ENCODE peak calls at places on chromosome 1, in five cellular contexts. L is astrocyte; M is dorsolateral prefrontal cortex; P is CD8-positive, alpha-beta memory T cell; Q is GM23248. O is an unnamed sample.

GRCh38 chr1:6917067-6917466 is 131.8 kb downstream of the CAMTA1 start:
- DNase-seq in L (no peak), M (no peak), P (no peak), Q (no peak), O (no peak)

GRCh38 chr1:241605146-241605805 is 34.9 kb downstream of the CHML start:
- DNase-seq in L (no peak), M (no peak), P (no peak), Q (no peak), O (no peak)

GRCh38 chr1:190207733-190208132 is 269.9 kb downstream of the BRINP3 start:
- DNase-seq in L (no peak), M (no peak), P (no peak), Q (no peak), O (no peak)

GRCh38 chr1:53343831-53344668 is 16.2 kb upstream of the LRP8 start:
- DNase-seq in L (no peak), M (no peak), P (no peak), Q (peak; percentile 26), O (no peak)

GRCh38 chr1:84365225-84366221 is 32.8 kb upstream of the DNASE2B start:
- DNase-seq in L (peak; percentile 99), M (no peak), P (no peak), Q (peak; percentile 95), O (no peak)

GRCh38 chr1:43776043-43776761 is 68.9 kb downstream of the ST3GAL3 start:
- DNase-seq in L (peak; percentile 63), M (no peak), P (no peak), Q (peak; percentile 86), O (no peak)

GRCh38 chr1:230368363-230368762 is 57.8 kb downstream of the PGBD5 start:
- DNase-seq in L (no peak), M (no peak), P (no peak), Q (peak; percentile 78), O (no peak)

GRCh38 chr1:55211909-55212308 is 3.3 kb downstream of the USP24 start:
- DNase-seq in L (no peak), M (no peak), P (no peak), Q (no peak), O (no peak)

GRCh38 chr1:59565611-59566410 is 248.9 kb upstream of the HOOK1 start:
- DNase-seq in L (peak; percentile 77), M (no peak), P (no peak), Q (peak; percentile 93), O (no peak)

GRCh38 chr1:214216031-214216430 is 64.9 kb upstream of the SMYD2 start:
- DNase-seq in L (no peak), M (no peak), P (no peak), Q (no peak), O (no peak)

GRCh38 chr1:214215583-214215982 is 65.4 kb upstream of the SMYD2 start:
- DNase-seq in L (no peak), M (no peak), P (no peak), Q (peak; percentile 2), O (no peak)

GRCh38 chr1:214214851-214215250 is 66.1 kb upstream of the SMYD2 start:
- DNase-seq in L (no peak), M (no peak), P (no peak), Q (no peak), O (no peak)

GRCh38 chr1:214219916-214220315 is 61.0 kb upstream of the SMYD2 start:
- DNase-seq in L (no peak), M (no peak), P (no peak), Q (peak; percentile 9), O (no peak)

DNA sequence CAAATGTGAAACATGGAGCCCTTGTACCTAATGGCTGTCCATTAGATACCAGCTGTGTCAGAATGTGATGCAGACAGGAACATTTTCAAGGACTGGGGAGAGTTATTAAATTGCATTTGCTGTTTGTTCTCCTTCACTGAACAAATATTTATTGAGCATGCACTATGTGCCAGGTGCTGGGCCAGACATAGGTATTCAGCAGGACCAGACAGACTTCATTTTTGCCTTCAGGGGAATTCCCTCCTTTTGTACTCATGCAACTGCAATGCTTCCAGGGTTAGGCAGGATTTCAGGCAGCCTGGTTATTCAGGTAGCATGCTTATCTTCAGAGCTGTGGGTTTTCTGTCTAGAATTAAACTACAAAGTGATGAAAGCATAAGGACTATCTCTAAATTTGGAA is 64.2 kb upstream of the SMYD2 start:
- DNase-seq in L (no peak), M (no peak), P (no peak), Q (no peak), O (no peak)
- H3K27ac ChIP-seq in L (no peak overlapping the region), M (no peak overlapping the region), P (no peak overlapping the region), Q (no peak overlapping the region), O (no peak overlapping the region)

GRCh38 chr1:234842726-234843641 is 233.0 kb upstream of the IRF2BP2 start:
- DNase-seq in L (peak; percentile 32), M (no peak), P (peak; percentile 17), Q (no peak), O (no peak)
- H3K27ac ChIP-seq in L (no peak overlapping the region), M (no peak overlapping the region), P (peak overlapping the region; percentile 7), Q (no peak overlapping the region), O (peak overlapping the region; percentile 49)

GRCh38 chr1:26224606-26225005 is 9.4 kb upstream of the CEP85 start:
- DNase-seq in L (no peak), M (no peak), P (no peak), Q (no peak), O (no peak)
- H3K27ac ChIP-seq in L (no peak overlapping the region), M (no peak overlapping the region), P (no peak overlapping the region), Q (no peak overlapping the region), O (no peak overlapping the region)

DNA sequence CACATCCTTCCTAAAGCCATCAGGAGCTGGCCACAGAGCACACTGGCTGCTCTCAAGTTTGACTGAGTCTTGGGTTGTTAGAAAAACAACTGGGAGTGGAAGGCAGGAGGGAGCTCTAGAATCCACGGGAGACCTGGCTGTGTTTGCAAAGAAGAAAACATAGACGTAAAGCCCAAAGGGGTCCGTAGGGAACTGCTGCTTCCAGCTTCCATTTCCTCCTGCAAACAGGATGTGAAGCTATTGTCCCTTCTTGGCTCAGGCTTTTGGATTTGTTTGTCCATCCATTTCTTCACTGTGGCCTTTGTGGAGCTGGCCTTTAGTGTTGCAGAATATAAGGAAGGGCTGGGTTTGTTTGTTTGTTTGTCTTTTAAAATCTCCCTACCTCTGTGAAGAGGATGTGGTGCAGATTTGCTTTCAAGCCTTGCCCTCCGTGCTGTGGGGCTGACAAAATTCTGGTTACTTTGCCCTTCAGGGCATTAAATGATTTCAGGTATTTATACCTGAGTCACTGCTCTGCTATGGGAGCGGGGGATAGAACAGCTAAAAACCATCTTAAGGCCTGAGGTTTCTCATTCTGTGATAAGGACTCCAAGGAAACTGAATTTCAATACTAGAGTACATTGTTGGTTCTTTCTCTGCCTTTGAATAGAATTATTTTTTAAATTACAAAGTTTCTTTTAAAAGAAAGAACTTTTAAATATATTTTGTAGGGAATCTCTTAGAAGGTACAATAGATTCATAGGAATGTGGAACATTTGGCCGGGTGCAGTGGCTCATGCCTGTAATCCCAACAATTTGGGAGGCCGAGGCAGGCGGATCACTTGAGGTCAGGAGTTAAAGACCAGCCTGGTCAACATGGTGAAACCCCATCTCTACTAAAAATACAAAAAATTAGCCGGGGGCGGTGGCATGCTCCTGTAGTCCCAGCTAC is 74.3 kb downstream of the MPZL1 start:
- DNase-seq in L (peak; percentile 18), M (no peak), P (no peak), Q (peak; percentile 37), O (no peak)
- H3K27ac ChIP-seq in L (peak overlapping the region; percentile 27), M (no peak overlapping the region), P (no peak overlapping the region), Q (peak overlapping the region; percentile 93), O (no peak overlapping the region)